ENCODE peak calls at places on chromosome 14, in ten cellular contexts. R, I, T, J, C, K, P, Q, W and G are unnamed samples.

GRCh38 chr14:33488547-33488946 is 462.3 kb downstream of the EGLN3 start:
- DNase-seq in J (no peak), R (no peak), P (no peak), W (no peak), T (no peak), I (no peak), C (no peak), K (no peak), Q (no peak), G (no peak)

GRCh38 chr14:105702275-105702817 is 176.0 kb downstream of the TMEM121 start:
- DNase-seq in P (no peak), W (no peak), Q (no peak), I (no peak), C (no peak), K (no peak), T (no peak), J (no peak), R (no peak), G (no peak)

GRCh38 chr14:58703149-58703509 is 65.4 kb downstream of the DACT1 start:
- DNase-seq in R (no peak), W (no peak), J (no peak), C (no peak), P (no peak), T (no peak), I (no peak), Q (no peak), K (no peak), G (no peak)

GRCh38 chr14:62661818-62662217 is 383.4 kb downstream of the KCNH5 start:
- DNase-seq in Q (no peak), J (no peak), K (no peak), R (no peak), T (no peak), P (no peak), W (no peak), I (no peak), C (no peak), G (no peak)

GRCh38 chr14:92880851-92881250 is 42.1 kb upstream of the CHGA start:
- DNase-seq in T (no peak), C (no peak), I (no peak), R (no peak), Q (no peak), K (peak), J (no peak), W (no peak), P (no peak), G (peak)

GRCh38 chr14:77485901-77486678 is 12.5 kb downstream of the ISM2 start:
- DNase-seq in C (no peak), K (peak), J (no peak), R (no peak), P (no peak), Q (no peak), I (no peak), W (no peak), T (no peak), G (no peak)

GRCh38 chr14:77364146-77364545 is 12.7 kb downstream of the TMED8 start:
- DNase-seq in K (no peak), I (no peak), R (no peak), C (no peak), Q (no peak), J (no peak), W (no peak), T (no peak), P (no peak), G (no peak)

GRCh38 chr14:67645414-67645813 is 25.7 kb downstream of the ARG2 start:
- DNase-seq in Q (no peak), K (no peak), C (no peak), T (no peak), I (no peak), P (no peak), R (no peak), J (no peak), W (no peak), G (no peak)

GRCh38 chr14:29548948-29549370 is 378.7 kb downstream of the PRKD1 start:
- DNase-seq in P (peak), J (peak), C (no peak), R (no peak), Q (no peak), I (no peak), T (no peak), W (peak), K (peak), G (peak)

GRCh38 chr14:94480809-94481208 is 4.8 kb upstream of the SERPINA9 start:
- DNase-seq in R (no peak), K (peak), I (no peak), Q (no peak), T (no peak), P (no peak), C (no peak), J (no peak), W (no peak), G (no peak)

GRCh38 chr14:66485910-66486421 is at the start of gene CCDC196:
- DNase-seq in K (no peak), J (no peak), Q (no peak), C (no peak), I (no peak), P (no peak), R (no peak), T (no peak), W (no peak), G (no peak)

GRCh38 chr14:98174031-98174430 is 1098.0 kb downstream of the BCL11B start:
- DNase-seq in T (no peak), W (no peak), P (no peak), I (no peak), Q (no peak), C (no peak), J (no peak), K (no peak), R (no peak), G (no peak)

GRCh38 chr14:54711812-54712211 is 144.9 kb downstream of the SAMD4A start:
- DNase-seq in P (no peak), Q (no peak), C (no peak), J (no peak), W (no peak), K (no peak), T (no peak), R (no peak), I (no peak), G (no peak)

GRCh38 chr14:69749956-69750355 is 17.0 kb upstream of the SRSF5 start:
- DNase-seq in W (no peak), R (no peak), K (no peak), P (no peak), J (no peak), Q (no peak), T (no peak), C (no peak), I (no peak), G (no peak)

GRCh38 chr14:29999013-29999539 is 71.4 kb upstream of the PRKD1 start:
- DNase-seq in I (no peak), T (no peak), R (no peak), Q (no peak), W (no peak), P (no peak), K (peak), J (no peak), C (no peak), G (no peak)

GRCh38 chr14:35506927-35507326 is 27.0 kb upstream of the INSM2 start:
- DNase-seq in Q (no peak), W (no peak), T (no peak), R (no peak), I (no peak), C (no peak), P (no peak), K (peak), J (no peak), G (no peak)

GRCh38 chr14:50312734-50313054 is 570 bp downstream of the DMAC2L start:
- DNase-seq in R (no peak), I (no peak), K (no peak), P (no peak), T (no peak), W (no peak), Q (no peak), C (no peak), J (no peak), G (peak)

GRCh38 chr14:94485944-94486841 is 10.2 kb upstream of the SERPINA9 start:
- DNase-seq in J (peak), I (peak), C (peak), K (peak), W (peak), P (peak), T (peak), R (peak), Q (peak), G (peak)

GRCh38 chr14:62711351-62712023 is 333.8 kb downstream of the KCNH5 start:
- DNase-seq in J (no peak), I (no peak), K (no peak), W (no peak), P (no peak), C (no peak), Q (no peak), T (no peak), R (no peak), G (no peak)

GRCh38 chr14:21066882-21067502 is 3.1 kb upstream of the ARHGEF40 start:
- DNase-seq in Q (no peak), P (no peak), J (no peak), T (no peak), R (no peak), W (no peak), C (no peak), I (no peak), K (no peak), G (peak)

GRCh38 chr14:81236138-81236537 is 15.4 kb upstream of the GTF2A1 start:
- DNase-seq in P (no peak), I (no peak), T (no peak), R (no peak), W (no peak), K (no peak), J (no peak), C (no peak), Q (no peak), G (no peak)